ENCODE peak calls at places on chromosomes 16 and 17, in five cellular contexts. One of them, this sample, is unnamed.

GRCh38 chr16:79897444-79898146 is 297.1 kb upstream of the MAF start:
- DNase-seq in WTC11: no peak
- DNase-seq in IMR-90: no peak
- DNase-seq in heart left ventricle: no peak
- DNase-seq in neural crest cell: no peak
- DNase-seq in this sample: peak

GRCh38 chr16:89185062-89185751 is 13.7 kb downstream of the CDH15 start:
- DNase-seq in WTC11: no peak
- DNase-seq in IMR-90: no peak
- DNase-seq in heart left ventricle: no peak
- DNase-seq in neural crest cell: no peak
- DNase-seq in this sample: peak

GRCh38 chr17:11461993-11462548 is 136.2 kb upstream of the DNAH9 start:
- DNase-seq in WTC11: no peak
- DNase-seq in IMR-90: no peak
- DNase-seq in heart left ventricle: no peak
- DNase-seq in neural crest cell: no peak
- DNase-seq in this sample: no peak

GRCh38 chr17:76369804-76370203 is 14.6 kb upstream of the SPHK1 start:
- DNase-seq in WTC11: no peak
- DNase-seq in IMR-90: no peak
- DNase-seq in heart left ventricle: peak
- DNase-seq in neural crest cell: no peak
- DNase-seq in this sample: no peak

GRCh38 chr17:59487161-59487873 is 78.1 kb upstream of the DHX40 start:
- DNase-seq in WTC11: no peak
- DNase-seq in IMR-90: no peak
- DNase-seq in heart left ventricle: no peak
- DNase-seq in neural crest cell: no peak
- DNase-seq in this sample: no peak

GRCh38 chr17:50133769-50134099 is 3.8 kb upstream of the SAMD14 start:
- DNase-seq in WTC11: no peak
- DNase-seq in IMR-90: no peak
- DNase-seq in heart left ventricle: peak
- DNase-seq in neural crest cell: no peak
- DNase-seq in this sample: no peak

GRCh38 chr16:85475233-85475632 is 137.9 kb upstream of the GSE1 start:
- DNase-seq in WTC11: no peak
- DNase-seq in IMR-90: no peak
- DNase-seq in heart left ventricle: no peak
- DNase-seq in neural crest cell: no peak
- DNase-seq in this sample: no peak

GRCh38 chr17:15965510-15965909 is 20.6 kb downstream of the ADORA2B start:
- DNase-seq in WTC11: no peak
- DNase-seq in IMR-90: no peak
- DNase-seq in heart left ventricle: no peak
- DNase-seq in neural crest cell: no peak
- DNase-seq in this sample: no peak

GRCh38 chr17:43907425-43907981 is at the start of gene MPP2:
- DNase-seq in WTC11: peak
- DNase-seq in IMR-90: peak
- DNase-seq in heart left ventricle: peak
- DNase-seq in neural crest cell: peak
- DNase-seq in this sample: peak

GRCh38 chr17:2931426-2931825 is 132.0 kb downstream of the OR1D5 start:
- DNase-seq in WTC11: peak
- DNase-seq in IMR-90: no peak
- DNase-seq in heart left ventricle: no peak
- DNase-seq in neural crest cell: no peak
- DNase-seq in this sample: no peak

GRCh38 chr17:41863074-41863843 is 2.0 kb downstream of the KLHL11 start:
- DNase-seq in WTC11: no peak
- DNase-seq in IMR-90: no peak
- DNase-seq in heart left ventricle: no peak
- DNase-seq in neural crest cell: no peak
- DNase-seq in this sample: no peak

GRCh38 chr16:65176603-65177002 is 54.7 kb upstream of the CDH11 start:
- DNase-seq in WTC11: no peak
- DNase-seq in IMR-90: peak
- DNase-seq in heart left ventricle: peak
- DNase-seq in neural crest cell: no peak
- DNase-seq in this sample: peak

GRCh38 chr16:26642047-26642664 is 424.6 kb upstream of the C16orf82 start:
- DNase-seq in WTC11: no peak
- DNase-seq in IMR-90: no peak
- DNase-seq in heart left ventricle: no peak
- DNase-seq in neural crest cell: no peak
- DNase-seq in this sample: no peak

GRCh38 chr17:10001296-10001904 is 96.3 kb upstream of the RCVRN start:
- DNase-seq in WTC11: no peak
- DNase-seq in IMR-90: no peak
- DNase-seq in heart left ventricle: no peak
- DNase-seq in neural crest cell: no peak
- DNase-seq in this sample: no peak

GRCh38 chr16:64351116-64351515 is 770.7 kb downstream of the CDH11 start:
- DNase-seq in WTC11: no peak
- DNase-seq in IMR-90: no peak
- DNase-seq in heart left ventricle: no peak
- DNase-seq in neural crest cell: no peak
- DNase-seq in this sample: no peak

GRCh38 chr16:57952909-57953308 is 18.0 kb downstream of the CNGB1 start:
- DNase-seq in WTC11: no peak
- DNase-seq in IMR-90: no peak
- DNase-seq in heart left ventricle: no peak
- DNase-seq in neural crest cell: no peak
- DNase-seq in this sample: no peak

GRCh38 chr16:75109732-75110243 is 6.8 kb downstream of the LDHD start:
- DNase-seq in WTC11: no peak
- DNase-seq in IMR-90: no peak
- DNase-seq in heart left ventricle: peak
- DNase-seq in neural crest cell: no peak
- DNase-seq in this sample: peak

GRCh38 chr17:61410555-61411089 is 11.0 kb downstream of the TBX2 start:
- DNase-seq in WTC11: peak
- DNase-seq in IMR-90: peak
- DNase-seq in heart left ventricle: peak
- DNase-seq in neural crest cell: peak
- DNase-seq in this sample: peak

GRCh38 chr16:48597563-48598392 is 12.2 kb downstream of the N4BP1 start:
- DNase-seq in WTC11: no peak
- DNase-seq in IMR-90: peak
- DNase-seq in heart left ventricle: no peak
- DNase-seq in neural crest cell: no peak
- DNase-seq in this sample: no peak

GRCh38 chr17:43018008-43018853 is 4.0 kb downstream of the VAT1 start:
- DNase-seq in WTC11: no peak
- DNase-seq in IMR-90: no peak
- DNase-seq in heart left ventricle: no peak
- DNase-seq in neural crest cell: peak
- DNase-seq in this sample: peak

GRCh38 chr16:48124266-48124665 is 31.5 kb downstream of the ABCC12 start:
- DNase-seq in WTC11: no peak
- DNase-seq in IMR-90: no peak
- DNase-seq in heart left ventricle: no peak
- DNase-seq in neural crest cell: no peak
- DNase-seq in this sample: no peak

GRCh38 chr16:65024649-65025243 is 97.1 kb downstream of the CDH11 start:
- DNase-seq in WTC11: no peak
- DNase-seq in IMR-90: peak
- DNase-seq in heart left ventricle: no peak
- DNase-seq in neural crest cell: no peak
- DNase-seq in this sample: no peak

GRCh38 chr16:61324044-61324443 is 712.2 kb downstream of the CDH8 start:
- DNase-seq in WTC11: no peak
- DNase-seq in IMR-90: no peak
- DNase-seq in heart left ventricle: no peak
- DNase-seq in neural crest cell: no peak
- DNase-seq in this sample: no peak

GRCh38 chr17:79504181-79504605 is 106.7 kb downstream of the RBFOX3 start:
- DNase-seq in WTC11: no peak
- DNase-seq in IMR-90: no peak
- DNase-seq in heart left ventricle: no peak
- DNase-seq in neural crest cell: no peak
- DNase-seq in this sample: no peak

GRCh38 chr16:81617021-81617346 is 162.1 kb upstream of the PLCG2 start:
- DNase-seq in WTC11: no peak
- DNase-seq in IMR-90: no peak
- DNase-seq in heart left ventricle: no peak
- DNase-seq in neural crest cell: no peak
- DNase-seq in this sample: no peak

GRCh38 chr16:61323456-61323855 is 712.8 kb downstream of the CDH8 start:
- DNase-seq in WTC11: no peak
- DNase-seq in IMR-90: no peak
- DNase-seq in heart left ventricle: no peak
- DNase-seq in neural crest cell: no peak
- DNase-seq in this sample: no peak

GRCh38 chr16:68524069-68524820 is 14.8 kb upstream of the ZFP90 start:
- DNase-seq in WTC11: no peak
- DNase-seq in IMR-90: no peak
- DNase-seq in heart left ventricle: no peak
- DNase-seq in neural crest cell: no peak
- DNase-seq in this sample: no peak

GRCh38 chr17:64787921-64788271 is 125.8 kb upstream of the SMURF2 start:
- DNase-seq in WTC11: no peak
- DNase-seq in IMR-90: no peak
- DNase-seq in heart left ventricle: no peak
- DNase-seq in neural crest cell: no peak
- DNase-seq in this sample: peak

GRCh38 chr16:85180047-85180878 is 68.0 kb upstream of the CIBAR2 start:
- DNase-seq in WTC11: no peak
- DNase-seq in IMR-90: no peak
- DNase-seq in heart left ventricle: no peak
- DNase-seq in neural crest cell: no peak
- DNase-seq in this sample: peak

GRCh38 chr16:56848056-56848936 is 16.7 kb upstream of the SLC12A3 start:
- DNase-seq in WTC11: peak
- DNase-seq in IMR-90: peak
- DNase-seq in heart left ventricle: peak
- DNase-seq in neural crest cell: no peak
- DNase-seq in this sample: no peak

GRCh38 chr16:23949630-23950290 is 114.0 kb downstream of the PRKCB start:
- DNase-seq in WTC11: no peak
- DNase-seq in IMR-90: no peak
- DNase-seq in heart left ventricle: no peak
- DNase-seq in neural crest cell: no peak
- DNase-seq in this sample: peak

GRCh38 chr17:66715745-66716156 is 119.2 kb upstream of the CACNG5 start:
- DNase-seq in WTC11: no peak
- DNase-seq in IMR-90: peak
- DNase-seq in heart left ventricle: no peak
- DNase-seq in neural crest cell: no peak
- DNase-seq in this sample: no peak

GRCh38 chr17:56896968-56897359 is 16.9 kb downstream of the TRIM25 start:
- DNase-seq in WTC11: no peak
- DNase-seq in IMR-90: no peak
- DNase-seq in heart left ventricle: no peak
- DNase-seq in neural crest cell: no peak
- DNase-seq in this sample: no peak

GRCh38 chr17:64385187-64386083 is 5.2 kb downstream of the PECAM1 start:
- DNase-seq in WTC11: no peak
- DNase-seq in IMR-90: peak
- DNase-seq in heart left ventricle: peak
- DNase-seq in neural crest cell: no peak
- DNase-seq in this sample: peak

DNA sequence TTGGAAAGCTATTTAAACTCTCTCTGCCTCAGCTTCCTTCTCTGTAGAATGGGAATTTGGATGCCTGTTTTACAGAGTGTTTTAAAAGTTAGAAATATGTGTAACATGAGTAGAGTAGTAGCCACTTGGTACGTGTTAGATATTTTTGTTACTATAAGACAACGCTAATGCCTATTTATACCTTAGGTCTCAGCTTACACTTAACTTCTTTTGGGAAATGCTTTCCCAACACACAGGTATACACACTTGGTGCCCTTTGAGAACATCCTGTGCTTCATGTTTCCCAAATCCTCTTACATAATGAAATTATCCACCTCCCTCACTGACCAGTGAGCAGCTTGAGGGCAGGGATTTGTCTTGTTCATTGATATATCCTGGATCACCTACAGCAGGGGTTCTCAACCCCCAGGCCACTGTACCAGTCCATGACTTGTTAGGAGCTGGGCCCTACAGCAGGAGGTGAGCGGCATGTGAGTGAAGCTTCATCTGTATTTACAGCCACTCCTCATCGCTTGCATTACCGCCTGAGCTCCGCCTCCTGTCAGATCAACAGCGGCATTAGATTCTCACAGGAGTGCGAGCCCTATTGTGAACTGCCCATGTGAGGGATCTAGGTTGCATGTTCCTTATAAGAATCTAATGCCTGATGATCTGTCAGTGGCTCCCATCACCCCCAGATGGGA is 33.5 kb downstream of the ARSG start:
- DNase-seq in WTC11: no peak
- DNase-seq in IMR-90: no peak
- DNase-seq in heart left ventricle: no peak
- DNase-seq in neural crest cell: no peak
- DNase-seq in this sample: no peak
- TF ChIP-seq CTCF in WTC11: no peak
- TF ChIP-seq CTCF in IMR-90: no peak
- TF ChIP-seq CTCF in heart left ventricle: no peak
- TF ChIP-seq CTCF in neural crest cell: no peak
- TF ChIP-seq CTCF in this sample: no peak

GRCh38 chr17:47821424-47822379 is at the start of gene OSBPL7:
- DNase-seq in WTC11: peak
- DNase-seq in IMR-90: peak
- DNase-seq in heart left ventricle: peak
- DNase-seq in neural crest cell: peak
- DNase-seq in this sample: peak
- TF ChIP-seq CTCF in WTC11: no peak
- TF ChIP-seq CTCF in IMR-90: peak
- TF ChIP-seq CTCF in heart left ventricle: peak
- TF ChIP-seq CTCF in neural crest cell: no peak
- TF ChIP-seq CTCF in this sample: peak

GRCh38 chr17:82615084-82616020 is 32.9 kb downstream of the WDR45B start:
- DNase-seq in WTC11: peak
- DNase-seq in IMR-90: no peak
- DNase-seq in heart left ventricle: no peak
- DNase-seq in neural crest cell: no peak
- DNase-seq in this sample: peak
- TF ChIP-seq CTCF in WTC11: no peak
- TF ChIP-seq CTCF in IMR-90: no peak
- TF ChIP-seq CTCF in heart left ventricle: no peak
- TF ChIP-seq CTCF in neural crest cell: no peak
- TF ChIP-seq CTCF in this sample: no peak

GRCh38 chr17:7786866-7787265 is 47.2 kb upstream of the KDM6B start:
- DNase-seq in WTC11: no peak
- DNase-seq in IMR-90: no peak
- DNase-seq in heart left ventricle: no peak
- DNase-seq in neural crest cell: no peak
- DNase-seq in this sample: no peak

GRCh38 chr17:7780736-7781135 is 53.3 kb upstream of the KDM6B start:
- DNase-seq in WTC11: no peak
- DNase-seq in IMR-90: no peak
- DNase-seq in heart left ventricle: no peak
- DNase-seq in neural crest cell: no peak
- DNase-seq in this sample: no peak

GRCh38 chr17:7781467-7781866 is 52.5 kb upstream of the KDM6B start:
- DNase-seq in WTC11: no peak
- DNase-seq in IMR-90: no peak
- DNase-seq in heart left ventricle: no peak
- DNase-seq in neural crest cell: no peak
- DNase-seq in this sample: no peak

GRCh38 chr17:7777017-7777416 is 57.0 kb upstream of the KDM6B start:
- DNase-seq in WTC11: no peak
- DNase-seq in IMR-90: no peak
- DNase-seq in heart left ventricle: no peak
- DNase-seq in neural crest cell: no peak
- DNase-seq in this sample: no peak

GRCh38 chr17:7782237-7782636 is 51.8 kb upstream of the KDM6B start:
- DNase-seq in WTC11: no peak
- DNase-seq in IMR-90: peak
- DNase-seq in heart left ventricle: no peak
- DNase-seq in neural crest cell: no peak
- DNase-seq in this sample: no peak
- TF ChIP-seq CTCF in WTC11: no peak
- TF ChIP-seq CTCF in IMR-90: peak
- TF ChIP-seq CTCF in heart left ventricle: no peak
- TF ChIP-seq CTCF in neural crest cell: no peak
- TF ChIP-seq CTCF in this sample: no peak

This sample was measured in kidney.